ENCODE peak calls at places on chromosomes 13 and 19, in nine cellular contexts. A is hepatic stellate cell; F is CD8-positive, alpha-beta T cell; U is globus pallidus; S is progenitor cell of endocrine pancreas; E is stimulated activated CD4-positive, alpha-beta T cell treated with anti-CD3 and anti-CD28 coated beads, Interleukin-4, amount 100 ng/mL, for 24 hours; X is fibroblast of mammary gland; K is putamen; J is HuH-7. G is an unnamed sample.

GRCh38 chr13:79992111-79992510 is 348.8 kb downstream of the SPRY2 start:
- DNase-seq in A (no peak), F (no peak), U (no peak), S (no peak), E (no peak), X (no peak), K (no peak), J (no peak), G (no peak)

GRCh38 chr19:2827840-2828489 is 8.3 kb downstream of the ZNF554 start:
- DNase-seq in A (no peak), F (no peak), U (no peak), S (no peak), E (no peak), X (no peak), K (no peak), J (no peak), G (no peak)

GRCh38 chr13:44816701-44817684 is 172.3 kb downstream of the NUFIP1 start:
- DNase-seq in A (peak), F (no peak), U (no peak), S (no peak), E (no peak), X (peak), K (no peak), J (no peak), G (peak)

GRCh38 chr19:3250675-3251074 is 26.2 kb downstream of the CELF5 start:
- DNase-seq in A (no peak), F (no peak), U (no peak), S (no peak), E (peak), X (peak), K (no peak), J (no peak), G (peak)

GRCh38 chr19:5137571-5138124 is 168.7 kb downstream of the KDM4B start:
- DNase-seq in A (no peak), F (no peak), U (no peak), S (no peak), E (no peak), X (no peak), K (no peak), J (peak), G (no peak)

GRCh38 chr13:37657134-37657533 is 58.6 kb upstream of the POSTN start:
- DNase-seq in A (no peak), F (no peak), U (no peak), S (no peak), E (no peak), X (peak), K (no peak), J (no peak), G (no peak)

GRCh38 chr13:71866173-71867091 is 572 bp downstream of the DACH1 start:
- DNase-seq in A (peak), F (no peak), U (no peak), S (peak), E (no peak), X (no peak), K (no peak), J (no peak), G (peak)

GRCh38 chr13:22210134-22210930 is 539.5 kb downstream of the FGF9 start:
- DNase-seq in A (no peak), F (no peak), U (no peak), S (no peak), E (no peak), X (no peak), K (no peak), J (no peak), G (no peak)

GRCh38 chr19:38728752-38729541 is 15.3 kb downstream of the CAPN12 start:
- DNase-seq in A (no peak), F (no peak), U (no peak), S (no peak), E (no peak), X (no peak), K (no peak), J (no peak), G (no peak)

G was measured in Calu3.